ENCODE peak calls at places on chromosomes 3 and 15, in five cellular contexts. One of them, this sample, is unnamed. For H3K4me1, the result is how much of the 10 kb centered on the place peaks cover.

GRCh38 chr3:133408961-133409360 is 9.1 kb downstream of the BFSP2 start:
- DNase-seq in adrenal gland: no peak
- DNase-seq in tibial nerve: no peak
- DNase-seq in heart left ventricle: no peak
- DNase-seq in SK-N-SH: no peak
- DNase-seq in this sample: no peak

GRCh38 chr3:170367797-170368196 is 10.3 kb downstream of the SKIL start:
- DNase-seq in tibial nerve: no peak
- DNase-seq in SK-N-SH: no peak
- DNase-seq in adrenal gland: no peak
- DNase-seq in heart left ventricle: no peak
- DNase-seq in this sample: no peak

GRCh38 chr3:15805756-15806266 is 8.0 kb upstream of the ANKRD28 start:
- DNase-seq in SK-N-SH: no peak
- DNase-seq in adrenal gland: no peak
- DNase-seq in heart left ventricle: no peak
- DNase-seq in tibial nerve: no peak
- DNase-seq in this sample: no peak

GRCh38 chr3:127674793-127675189 is 2.0 kb downstream of the ABTB1 start:
- DNase-seq in adrenal gland: peak
- DNase-seq in heart left ventricle: peak
- DNase-seq in SK-N-SH: no peak
- DNase-seq in tibial nerve: no peak
- DNase-seq in this sample: peak

GRCh38 chr3:128508852-128509251 is 15.9 kb upstream of the GATA2 start:
- DNase-seq in adrenal gland: no peak
- DNase-seq in SK-N-SH: no peak
- DNase-seq in heart left ventricle: no peak
- DNase-seq in tibial nerve: no peak
- DNase-seq in this sample: no peak

GRCh38 chr3:47540281-47540680 is 26.8 kb upstream of the ELP6 start:
- DNase-seq in SK-N-SH: no peak
- DNase-seq in tibial nerve: no peak
- DNase-seq in heart left ventricle: no peak
- DNase-seq in adrenal gland: no peak
- DNase-seq in this sample: no peak

GRCh38 chr3:129911261-129911861 is 17.9 kb upstream of the TMCC1 start:
- DNase-seq in SK-N-SH: no peak
- DNase-seq in heart left ventricle: no peak
- DNase-seq in adrenal gland: no peak
- DNase-seq in tibial nerve: no peak
- DNase-seq in this sample: no peak

GRCh38 chr3:50259432-50260026 is 9.4 kb upstream of the SEMA3B start:
- DNase-seq in adrenal gland: no peak
- DNase-seq in SK-N-SH: no peak
- DNase-seq in heart left ventricle: no peak
- DNase-seq in tibial nerve: no peak
- DNase-seq in this sample: no peak

GRCh38 chr3:28068342-28068741 is 173.1 kb upstream of the CMC1 start:
- DNase-seq in heart left ventricle: no peak
- DNase-seq in SK-N-SH: no peak
- DNase-seq in tibial nerve: no peak
- DNase-seq in adrenal gland: no peak
- DNase-seq in this sample: no peak

GRCh38 chr15:45637552-45638033 is 2.8 kb downstream of the SQOR start:
- DNase-seq in tibial nerve: no peak
- DNase-seq in adrenal gland: peak
- DNase-seq in SK-N-SH: no peak
- DNase-seq in heart left ventricle: peak
- DNase-seq in this sample: peak

GRCh38 chr15:82012908-82013307 is 32.9 kb downstream of the MEX3B start:
- DNase-seq in heart left ventricle: no peak
- DNase-seq in adrenal gland: no peak
- DNase-seq in SK-N-SH: no peak
- DNase-seq in tibial nerve: no peak
- DNase-seq in this sample: no peak

GRCh38 chr3:63492464-63492863 is 160.0 kb upstream of the SNTN start:
- DNase-seq in SK-N-SH: no peak
- DNase-seq in tibial nerve: no peak
- DNase-seq in adrenal gland: no peak
- DNase-seq in heart left ventricle: no peak
- DNase-seq in this sample: no peak

GRCh38 chr3:184540777-184541681 is 20.6 kb upstream of the EPHB3 start:
- DNase-seq in heart left ventricle: peak
- DNase-seq in adrenal gland: peak
- DNase-seq in SK-N-SH: no peak
- DNase-seq in tibial nerve: no peak
- DNase-seq in this sample: peak

GRCh38 chr15:60797444-60798040 is 318.6 kb upstream of the ICE2 start:
- DNase-seq in SK-N-SH: no peak
- DNase-seq in tibial nerve: no peak
- DNase-seq in adrenal gland: no peak
- DNase-seq in heart left ventricle: no peak
- DNase-seq in this sample: no peak

GRCh38 chr3:139672884-139673283 is 4.9 kb downstream of the NMNAT3 start:
- DNase-seq in adrenal gland: no peak
- DNase-seq in heart left ventricle: no peak
- DNase-seq in tibial nerve: no peak
- DNase-seq in SK-N-SH: peak
- DNase-seq in this sample: no peak
- H3K27ac ChIP-seq in adrenal gland: no peak
- H3K27ac ChIP-seq in heart left ventricle: no peak
- H3K27ac ChIP-seq in tibial nerve: no peak
- H3K27ac ChIP-seq in SK-N-SH: no peak
- H3K27ac ChIP-seq in this sample: no peak

GRCh38 chr15:34721157-34721801 is 33.5 kb downstream of the GJD2 start:
- DNase-seq in heart left ventricle: no peak
- DNase-seq in tibial nerve: no peak
- DNase-seq in SK-N-SH: no peak
- DNase-seq in adrenal gland: no peak
- DNase-seq in this sample: no peak
- H3K4me3 ChIP-seq in heart left ventricle: no peak
- H3K4me3 ChIP-seq in tibial nerve: no peak
- H3K4me3 ChIP-seq in SK-N-SH: no peak
- H3K4me3 ChIP-seq in adrenal gland: no peak
- H3K4me3 ChIP-seq in this sample: peak

DNA sequence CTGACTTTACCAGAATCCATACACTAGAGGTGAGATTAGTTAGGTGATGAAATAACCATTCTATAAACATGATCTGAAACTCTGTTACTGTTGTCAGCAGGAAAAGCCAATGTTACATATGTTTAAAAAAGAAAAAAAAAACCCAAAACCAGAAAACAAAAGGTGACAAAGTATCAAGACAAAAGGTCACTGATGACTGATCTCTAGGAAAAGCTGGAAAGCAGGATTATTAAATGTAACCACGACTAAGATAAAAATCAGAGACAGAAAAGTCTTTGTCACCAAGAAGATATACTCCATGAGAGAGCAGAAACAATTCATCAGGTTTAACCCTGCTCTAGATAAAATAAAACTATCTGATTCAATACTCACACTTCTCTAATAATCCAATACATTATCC is 5.4 kb upstream of the SETD5 start:
- DNase-seq in SK-N-SH: no peak
- DNase-seq in tibial nerve: no peak
- DNase-seq in heart left ventricle: no peak
- DNase-seq in adrenal gland: no peak
- DNase-seq in this sample: no peak
- H3K4me1 ChIP-seq in SK-N-SH: under half
- H3K4me1 ChIP-seq in tibial nerve: under half
- H3K4me1 ChIP-seq in heart left ventricle: under half
- H3K4me1 ChIP-seq in adrenal gland: half or more
- H3K4me1 ChIP-seq in this sample: half or more

GRCh38 chr3:177320765-177321247 is 123.5 kb upstream of the TBL1XR1 start:
- DNase-seq in SK-N-SH: no peak
- DNase-seq in tibial nerve: no peak
- DNase-seq in adrenal gland: no peak
- DNase-seq in heart left ventricle: no peak
- DNase-seq in this sample: no peak

GRCh38 chr3:177321819-177322218 is 124.5 kb upstream of the TBL1XR1 start:
- DNase-seq in tibial nerve: no peak
- DNase-seq in heart left ventricle: no peak
- DNase-seq in SK-N-SH: no peak
- DNase-seq in adrenal gland: no peak
- DNase-seq in this sample: no peak

GRCh38 chr3:177314897-177315296 is 117.6 kb upstream of the TBL1XR1 start:
- DNase-seq in SK-N-SH: no peak
- DNase-seq in heart left ventricle: no peak
- DNase-seq in adrenal gland: no peak
- DNase-seq in tibial nerve: no peak
- DNase-seq in this sample: no peak

GRCh38 chr3:177318559-177318958 is 121.3 kb upstream of the TBL1XR1 start:
- DNase-seq in SK-N-SH: no peak
- DNase-seq in tibial nerve: no peak
- DNase-seq in heart left ventricle: no peak
- DNase-seq in adrenal gland: no peak
- DNase-seq in this sample: no peak

GRCh38 chr3:177317247-177317646 is 120.0 kb upstream of the TBL1XR1 start:
- DNase-seq in adrenal gland: no peak
- DNase-seq in tibial nerve: no peak
- DNase-seq in heart left ventricle: no peak
- DNase-seq in SK-N-SH: no peak
- DNase-seq in this sample: no peak
- H3K27ac ChIP-seq in adrenal gland: no peak
- H3K27ac ChIP-seq in tibial nerve: no peak
- H3K27ac ChIP-seq in heart left ventricle: no peak
- H3K27ac ChIP-seq in SK-N-SH: no peak
- H3K27ac ChIP-seq in this sample: no peak

GRCh38 chr3:183099838-183100204 is 525 bp upstream of the MCCC1 start:
- DNase-seq in heart left ventricle: no peak
- DNase-seq in tibial nerve: no peak
- DNase-seq in adrenal gland: no peak
- DNase-seq in SK-N-SH: no peak
- DNase-seq in this sample: no peak
- H3K4me3 ChIP-seq in heart left ventricle: peak
- H3K4me3 ChIP-seq in tibial nerve: no peak
- H3K4me3 ChIP-seq in adrenal gland: no peak
- H3K4me3 ChIP-seq in SK-N-SH: peak
- H3K4me3 ChIP-seq in this sample: peak

DNA sequence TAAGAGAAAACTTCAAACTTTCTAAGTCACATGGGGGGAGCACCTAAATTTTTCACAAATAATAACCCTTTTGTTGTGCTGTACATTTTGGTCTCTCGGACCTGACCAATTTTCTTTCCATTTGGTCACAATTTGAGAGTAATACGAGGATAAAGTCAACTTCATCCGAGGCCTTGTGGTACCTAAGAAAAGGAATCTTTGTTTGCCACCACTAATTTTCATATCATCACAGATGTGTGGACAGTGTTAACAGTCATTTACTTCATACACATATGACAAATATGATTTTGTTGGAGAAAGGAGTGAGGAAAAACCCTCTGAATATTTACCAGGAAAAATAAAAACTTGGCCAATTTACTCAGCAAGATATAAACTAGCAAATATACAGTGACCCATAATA is 40.8 kb downstream of the VGLL4 start:
- DNase-seq in heart left ventricle: no peak
- DNase-seq in tibial nerve: no peak
- DNase-seq in SK-N-SH: no peak
- DNase-seq in adrenal gland: no peak
- DNase-seq in this sample: no peak
- H3K4me1 ChIP-seq in heart left ventricle: under half
- H3K4me1 ChIP-seq in tibial nerve: under half
- H3K4me1 ChIP-seq in SK-N-SH: under half
- H3K4me1 ChIP-seq in adrenal gland: under half
- H3K4me1 ChIP-seq in this sample: half or more

DNA sequence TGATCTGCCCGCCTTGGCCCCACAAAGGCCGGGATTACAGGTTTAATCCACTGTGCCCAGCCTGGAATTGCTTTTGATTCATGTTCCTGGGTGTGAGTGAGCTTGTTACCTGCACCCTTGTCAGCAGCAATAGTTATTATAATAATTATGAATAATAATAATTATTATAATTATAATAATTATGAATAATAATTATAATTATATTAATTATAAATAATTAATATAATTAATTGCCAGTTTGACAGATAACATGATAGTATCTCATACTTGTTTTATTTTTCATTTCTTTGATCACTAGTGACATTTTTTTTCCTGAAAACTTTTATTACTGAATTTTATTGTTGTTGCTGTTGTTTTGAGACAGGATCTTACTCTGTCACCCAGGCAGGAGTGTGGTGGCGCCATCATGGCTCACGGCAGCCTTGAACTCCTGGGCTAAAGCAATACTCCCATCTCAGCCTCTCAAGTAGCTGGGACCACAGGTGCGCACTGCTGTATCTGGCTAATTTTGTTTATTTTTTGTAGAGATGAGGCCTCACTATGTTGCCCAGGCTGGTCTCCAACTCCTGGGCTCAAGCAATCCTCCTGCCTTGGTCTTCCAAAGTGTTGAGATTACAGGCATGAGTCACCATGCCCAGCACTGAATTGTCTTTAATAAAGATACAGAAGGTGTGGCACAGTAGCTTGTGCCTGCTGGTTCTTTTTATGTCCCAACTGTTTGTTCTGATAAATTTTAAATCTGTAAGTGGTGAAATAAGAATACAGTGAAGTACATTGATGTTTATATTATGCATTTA is 20.9 kb upstream of the TRAK1 start:
- DNase-seq in tibial nerve: no peak
- DNase-seq in adrenal gland: no peak
- DNase-seq in SK-N-SH: no peak
- DNase-seq in heart left ventricle: no peak
- DNase-seq in this sample: no peak
- H3K27ac ChIP-seq in tibial nerve: peak
- H3K27ac ChIP-seq in adrenal gland: peak
- H3K27ac ChIP-seq in SK-N-SH: peak
- H3K27ac ChIP-seq in heart left ventricle: peak
- H3K27ac ChIP-seq in this sample: peak

GRCh38 chr3:151199569-151200438 is 3.2 kb downstream of the GPR171 start:
- DNase-seq in tibial nerve: no peak
- DNase-seq in heart left ventricle: no peak
- DNase-seq in SK-N-SH: no peak
- DNase-seq in adrenal gland: no peak
- DNase-seq in this sample: no peak
- H3K4me3 ChIP-seq in tibial nerve: no peak
- H3K4me3 ChIP-seq in heart left ventricle: no peak
- H3K4me3 ChIP-seq in SK-N-SH: no peak
- H3K4me3 ChIP-seq in adrenal gland: no peak
- H3K4me3 ChIP-seq in this sample: no peak

DNA sequence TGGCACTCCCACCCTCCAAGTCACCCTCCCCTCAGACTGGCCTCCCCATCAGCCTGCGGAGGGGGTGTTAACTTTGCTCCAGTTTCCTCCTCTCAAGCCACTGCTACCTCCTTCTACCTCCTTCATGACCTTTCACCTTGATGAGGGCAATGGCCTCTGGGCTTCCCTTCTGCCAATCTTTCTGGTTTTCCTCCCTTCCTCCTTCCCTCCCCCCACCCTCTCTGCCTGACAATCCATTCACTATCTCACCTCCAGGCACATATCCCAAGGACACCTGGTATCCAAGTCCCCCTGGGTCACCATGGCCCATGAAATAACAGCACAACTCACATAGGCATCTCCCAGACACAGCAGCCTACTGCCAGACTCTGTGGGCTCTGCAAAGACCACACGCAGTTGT is 80.0 kb downstream of the WWTR1 start:
- DNase-seq in adrenal gland: no peak
- DNase-seq in tibial nerve: no peak
- DNase-seq in SK-N-SH: no peak
- DNase-seq in heart left ventricle: no peak
- DNase-seq in this sample: no peak
- H3K4me1 ChIP-seq in adrenal gland: half or more
- H3K4me1 ChIP-seq in tibial nerve: under half
- H3K4me1 ChIP-seq in SK-N-SH: under half
- H3K4me1 ChIP-seq in heart left ventricle: half or more
- H3K4me1 ChIP-seq in this sample: half or more